ENCODE peak calls at places on chromosomes 6 and 20, in seven cellular contexts. O is A549, U is thyroid gland, C is activated B cell treated with CpG ODN at 0.5 μM for 24 hours, X is GM12878, E is lower lobe of right lung, M is lung. Y is an unnamed sample.

GRCh38 chr6:14211596-14211961 is 94.0 kb downstream of the CD83 start:
- DNase-seq in O (no peak), U (no peak), C (no peak), X (no peak), E (peak), M (peak), Y (peak)

GRCh38 chr6:45930419-45931059 is 85.1 kb downstream of the CLIC5 start:
- DNase-seq in O (peak), U (peak), C (peak), X (no peak), E (peak), M (peak), Y (peak)

GRCh38 chr6:157607317-157608109 is 215.5 kb upstream of the SNX9 start:
- DNase-seq in O (no peak), U (no peak), C (no peak), X (no peak), E (no peak), M (no peak), Y (peak)

GRCh38 chr6:35419431-35419830 is 32.7 kb upstream of the FANCE start:
- DNase-seq in O (peak), U (no peak), C (no peak), X (no peak), E (no peak), M (no peak), Y (no peak)

GRCh38 chr6:111096246-111096645 is 8.9 kb downstream of the SLC16A10 start:
- DNase-seq in O (no peak), U (peak), C (no peak), X (no peak), E (peak), M (peak), Y (no peak)

GRCh38 chr20:34377072-34377847 is 14.2 kb downstream of the ITCH start:
- DNase-seq in O (no peak), U (no peak), C (no peak), X (peak), E (no peak), M (no peak), Y (no peak)

GRCh38 chr6:145727817-145728388 is 7.4 kb downstream of the EPM2A start:
- DNase-seq in O (no peak), U (no peak), C (no peak), X (no peak), E (no peak), M (no peak), Y (no peak)

GRCh38 chr6:161353208-161353613 is 79.3 kb upstream of the AGPAT4 start:
- DNase-seq in O (peak), U (peak), C (no peak), X (no peak), E (no peak), M (no peak), Y (peak)

GRCh38 chr6:159565181-159565580 is 127.9 kb downstream of the SOD2 start:
- DNase-seq in O (no peak), U (no peak), C (no peak), X (no peak), E (no peak), M (no peak), Y (no peak)

GRCh38 chr20:39019805-39020325 is 57.7 kb downstream of the DHX35 start:
- DNase-seq in O (no peak), U (no peak), C (no peak), X (peak), E (no peak), M (no peak), Y (no peak)

GRCh38 chr6:130517444-130517931 is 151.7 kb downstream of the TMEM200A start:
- DNase-seq in O (no peak), U (no peak), C (no peak), X (peak), E (no peak), M (no peak), Y (no peak)

GRCh38 chr6:52213127-52213526 is 27.0 kb downstream of the IL17A start:
- DNase-seq in O (no peak), U (no peak), C (no peak), X (no peak), E (no peak), M (no peak), Y (no peak)

GRCh38 chr20:40477805-40478204 is 211.2 kb downstream of the MAFB start:
- DNase-seq in O (no peak), U (no peak), C (no peak), X (no peak), E (no peak), M (no peak), Y (no peak)

GRCh38 chr6:137277971-137278602 is 58.9 kb upstream of the IFNGR1 start:
- DNase-seq in O (peak), U (peak), C (no peak), X (no peak), E (no peak), M (no peak), Y (peak)

GRCh38 chr20:63163171-63163570 is 52.8 kb downstream of the YTHDF1 start:
- DNase-seq in O (no peak), U (no peak), C (no peak), X (no peak), E (no peak), M (no peak), Y (no peak)
- TF ChIP-seq CTCF in O (no peak), U (no peak), C (no peak), X (no peak), E (no peak), M (no peak), Y (no peak)

GRCh38 chr6:27128796-27129094 is 118.8 kb upstream of the PRSS16 start:
- DNase-seq in O (no peak), U (no peak), C (no peak), X (no peak), E (no peak), M (no peak), Y (no peak)
- TF ChIP-seq CTCF in O (no peak), U (no peak), C (no peak), X (no peak), E (no peak), M (no peak), Y (no peak)

GRCh38 chr20:11912013-11912663 is 5.6 kb upstream of the BTBD3 start:
- DNase-seq in O (peak), U (peak), C (no peak), X (no peak), E (no peak), M (no peak), Y (no peak)
- TF ChIP-seq CTCF in O (peak), U (peak), C (no peak), X (peak), E (peak), M (peak), Y (peak)

GRCh38 chr6:105087571-105088211 is 92.1 kb downstream of the POPDC3 start:
- DNase-seq in O (peak), U (peak), C (no peak), X (peak), E (no peak), M (no peak), Y (no peak)
- TF ChIP-seq CTCF in O (peak), U (peak), C (no peak), X (peak), E (peak), M (peak), Y (peak)

DNA sequence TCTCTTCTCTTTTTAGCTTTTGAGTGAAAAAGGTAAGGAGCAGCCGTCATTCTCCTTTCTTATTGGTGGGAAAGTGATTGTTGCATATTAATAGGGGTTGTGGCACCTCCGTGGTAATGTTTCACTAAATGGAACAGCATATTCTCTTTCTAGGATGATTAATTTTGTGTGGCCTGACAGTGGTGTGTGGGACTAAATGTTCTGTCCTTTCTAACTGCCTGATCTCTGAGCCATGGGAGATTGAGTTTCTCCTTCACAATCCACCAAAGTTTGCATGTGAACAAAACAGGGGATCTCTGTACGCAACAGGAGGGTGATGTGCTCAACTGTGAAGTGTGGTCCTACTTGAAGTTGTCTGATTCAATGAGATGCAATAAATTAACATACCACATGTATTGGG is 19.4 kb downstream of the BCAS1 start:
- DNase-seq in O (no peak), U (no peak), C (no peak), X (no peak), E (no peak), M (no peak), Y (no peak)
- TF ChIP-seq CTCF in O (no peak), U (no peak), C (no peak), X (no peak), E (no peak), M (no peak), Y (no peak)

DNA sequence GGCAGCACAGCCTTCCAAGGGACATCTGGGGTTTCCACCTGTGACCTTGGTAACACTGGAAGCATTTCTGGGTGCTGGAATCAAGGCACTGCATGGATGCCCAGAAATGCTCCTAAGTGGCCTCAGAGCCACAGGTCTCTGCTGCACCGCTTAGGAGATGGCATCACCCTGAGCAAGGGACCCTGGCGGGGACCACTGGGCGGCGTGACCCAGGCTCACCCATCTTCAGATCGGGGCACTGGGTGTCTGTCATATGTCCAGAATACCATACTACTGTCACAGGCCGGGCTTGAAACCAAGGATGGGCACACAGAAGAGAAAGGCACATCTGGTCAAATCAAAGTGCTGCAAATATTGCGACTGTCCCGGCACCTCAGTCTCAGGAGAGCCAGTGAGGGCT is 45.9 kb downstream of the SSR1 start:
- DNase-seq in O (no peak), U (no peak), C (no peak), X (no peak), E (no peak), M (no peak), Y (no peak)
- TF ChIP-seq CTCF in O (no peak), U (no peak), C (no peak), X (no peak), E (no peak), M (no peak), Y (no peak)

DNA sequence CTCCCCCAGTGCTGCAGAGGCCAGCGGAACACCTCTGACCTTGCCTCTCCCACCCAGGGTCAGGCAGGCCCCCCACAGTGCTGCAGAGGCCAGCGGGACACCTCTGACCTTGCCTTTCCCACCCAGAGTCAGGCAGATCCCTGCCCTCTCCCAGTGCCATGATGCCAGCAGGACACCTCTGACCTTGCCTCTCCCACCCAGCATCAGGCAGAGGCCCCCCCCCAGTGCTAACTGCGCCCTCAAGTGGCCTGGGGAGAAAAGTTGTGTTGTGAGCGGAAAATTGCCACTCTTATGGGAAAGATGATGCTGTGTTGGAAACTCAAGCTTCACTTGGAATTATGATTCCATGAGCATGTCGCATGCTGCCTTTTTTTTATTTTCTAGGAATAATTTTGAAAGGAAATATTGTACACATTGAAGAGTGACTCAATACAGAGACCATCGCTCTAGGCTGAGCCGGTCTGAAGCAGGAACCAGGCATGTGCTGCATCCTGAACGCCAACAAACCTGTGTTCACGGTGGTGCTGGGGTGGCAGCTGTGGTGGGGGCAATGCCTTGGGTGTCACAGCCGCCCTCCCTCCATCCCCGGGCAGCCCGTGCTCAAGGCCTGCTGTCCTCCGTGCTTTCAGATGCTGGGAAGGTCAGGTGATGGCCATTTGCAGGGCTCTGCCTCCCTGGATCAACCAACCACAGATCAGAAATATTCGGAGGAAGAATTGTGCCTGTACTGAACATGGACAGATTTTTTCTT is 98.6 kb downstream of the CDH4 start:
- DNase-seq in O (no peak), U (no peak), C (no peak), X (no peak), E (no peak), M (no peak), Y (peak)
- TF ChIP-seq CTCF in O (no peak), U (no peak), C (no peak), X (no peak), E (no peak), M (no peak), Y (peak)

GRCh38 chr6:169887529-169888140 is 136.2 kb downstream of the ERMARD start:
- DNase-seq in O (no peak), U (no peak), C (no peak), X (no peak), E (no peak), M (no peak), Y (no peak)

GRCh38 chr6:169884158-169884557 is 132.7 kb downstream of the ERMARD start:
- DNase-seq in O (no peak), U (no peak), C (no peak), X (no peak), E (no peak), M (no peak), Y (no peak)

GRCh38 chr6:169885831-169886230 is 134.4 kb downstream of the ERMARD start:
- DNase-seq in O (no peak), U (no peak), C (no peak), X (no peak), E (no peak), M (no peak), Y (no peak)

GRCh38 chr6:169885131-169885530 is 133.7 kb downstream of the ERMARD start:
- DNase-seq in O (no peak), U (no peak), C (no peak), X (no peak), E (no peak), M (no peak), Y (no peak)

GRCh38 chr6:169886631-169887227 is 135.3 kb downstream of the ERMARD start:
- DNase-seq in O (no peak), U (no peak), C (no peak), X (no peak), E (no peak), M (no peak), Y (no peak)
- TF ChIP-seq CTCF in O (no peak), U (no peak), C (no peak), X (no peak), E (no peak), M (no peak), Y (no peak)

GRCh38 chr6:154411076-154411475 is 54.5 kb upstream of the IPCEF1 start:
- DNase-seq in O (no peak), U (no peak), C (no peak), X (no peak), E (no peak), M (no peak), Y (no peak)

GRCh38 chr6:154410215-154410614 is 53.6 kb upstream of the IPCEF1 start:
- DNase-seq in O (no peak), U (no peak), C (no peak), X (no peak), E (no peak), M (no peak), Y (no peak)

GRCh38 chr6:154407440-154407839 is 50.8 kb upstream of the IPCEF1 start:
- DNase-seq in O (no peak), U (no peak), C (no peak), X (no peak), E (no peak), M (no peak), Y (no peak)

GRCh38 chr6:154410619-154411044 is 54.0 kb upstream of the IPCEF1 start:
- DNase-seq in O (peak), U (peak), C (no peak), X (no peak), E (no peak), M (peak), Y (peak)

GRCh38 chr6:154408906-154409500 is 52.4 kb upstream of the IPCEF1 start:
- DNase-seq in O (peak), U (peak), C (no peak), X (no peak), E (no peak), M (no peak), Y (no peak)
- TF ChIP-seq CTCF in O (peak), U (peak), C (no peak), X (no peak), E (peak), M (no peak), Y (no peak)